ENCODE peak calls at places on chromosomes 13 and 19, in four cellular contexts. N is GM12878, Z is HepG2, H is K562. P is an unnamed sample.

GRCh38 chr19:57096640-57097361 is 23.0 kb upstream of the USP29 start:
- DNase-seq in N (no peak), Z (peak; percentile 75), H (no peak), P (no peak)

GRCh38 chr13:113207890-113208423 is 512 bp downstream of the PCID2 start:
- DNase-seq in N (no peak), Z (peak; percentile 26), H (peak; percentile 45), P (no peak)

GRCh38 chr13:98278068-98278619 is 101.1 kb upstream of the RNF113B start:
- DNase-seq in N (no peak), Z (no peak), H (no peak), P (no peak)

GRCh38 chr19:806815-807421 is 9.7 kb downstream of the PTBP1 start:
- DNase-seq in N (no peak), Z (no peak), H (no peak), P (peak; percentile 44)

GRCh38 chr13:27968316-27969072 is 621 bp downstream of the CDX2 start:
- DNase-seq in N (no peak), Z (no peak), H (no peak), P (peak; percentile 33)

GRCh38 chr13:113887700-113888201 is 23.9 kb upstream of the GAS6 start:
- DNase-seq in N (no peak), Z (no peak), H (no peak), P (no peak)

GRCh38 chr13:77544365-77544764 is 8.9 kb downstream of the SCEL start:
- DNase-seq in N (no peak), Z (no peak), H (no peak), P (peak; percentile 16)

GRCh38 chr13:91165758-91166157 is 181.7 kb upstream of the MIR17HG start:
- DNase-seq in N (no peak), Z (no peak), H (no peak), P (no peak)

GRCh38 chr19:53082929-53083328 is 20.3 kb downstream of the ZNF160 start:
- DNase-seq in N (no peak), Z (no peak), H (no peak), P (no peak)

DNA sequence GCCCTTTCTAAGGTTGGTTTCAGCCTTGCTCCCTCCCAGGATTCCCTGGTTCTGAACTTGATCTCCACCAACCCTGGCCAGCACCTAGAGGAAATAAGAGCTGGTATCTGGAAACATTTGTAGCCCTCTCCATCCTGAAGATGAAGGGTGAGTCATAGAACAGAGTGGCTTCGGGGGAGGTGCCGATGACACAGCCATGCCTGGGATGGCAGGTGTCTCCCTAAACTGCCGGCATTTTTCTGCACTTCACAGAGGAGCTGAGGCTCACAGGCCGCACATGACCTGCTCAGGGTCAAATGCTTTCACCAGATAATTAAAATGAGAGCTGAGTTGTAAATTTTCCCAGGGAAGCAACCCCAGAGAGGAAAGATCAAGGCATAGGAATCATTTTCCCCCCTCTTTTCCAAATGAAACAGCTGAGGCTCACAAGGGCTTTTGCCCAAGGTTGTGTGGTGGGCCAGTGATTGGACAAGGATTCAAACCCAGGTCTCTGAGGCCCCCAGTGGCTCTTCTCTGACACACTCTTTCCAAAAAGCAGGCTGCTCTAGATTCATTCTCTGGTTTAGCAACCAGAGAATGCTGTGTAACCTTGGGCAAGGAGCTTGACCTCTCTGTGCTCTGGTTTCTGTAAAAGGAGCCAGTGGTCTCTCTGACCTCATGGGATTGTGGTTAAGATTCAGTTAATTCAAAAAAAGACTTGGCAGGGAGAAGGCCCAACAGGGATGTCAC is 1.2 kb upstream of the SLC25A42 start:
- DNase-seq in N (no peak), Z (peak; percentile 30), H (peak; percentile 86), P (no peak)
- TF ChIP-seq NFIC in N (no peak), Z (no peak), H (no peak), P (no peak)

GRCh38 chr13:36377822-36378480 is 31.8 kb upstream of the SPART start:
- DNase-seq in N (no peak), Z (no peak), H (no peak), P (peak; percentile 22)

GRCh38 chr13:36385471-36385870 is 39.3 kb upstream of the SPART start:
- DNase-seq in N (no peak), Z (no peak), H (no peak), P (no peak)

DNA sequence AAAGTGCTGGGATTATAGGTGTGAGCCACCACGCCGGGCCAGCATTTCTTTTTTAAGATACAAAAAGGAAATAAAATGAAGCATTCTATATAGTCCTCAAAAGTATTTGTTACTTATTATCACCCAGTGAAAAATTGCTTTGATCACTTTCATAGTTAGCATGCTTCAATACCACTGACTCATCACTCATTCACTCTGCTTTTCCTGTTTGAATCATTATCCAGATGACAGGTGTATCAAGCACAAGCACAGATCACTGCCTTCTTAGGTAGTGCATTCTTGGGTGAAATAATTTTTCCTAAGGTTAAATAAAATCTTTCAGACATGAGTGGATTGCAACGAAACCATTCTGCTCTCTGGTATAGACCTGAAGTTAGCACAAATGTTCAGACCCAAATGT is 35.8 kb upstream of the SPART start:
- DNase-seq in N (no peak), Z (no peak), H (no peak), P (no peak)
- TF ChIP-seq RAD21 in N (no peak), Z (no peak), H (no peak), P (no peak)

GRCh38 chr19:29578349-29578748 is 27.7 kb upstream of the POP4 start:
- DNase-seq in N (no peak), Z (no peak), H (no peak), P (no peak)
- TF ChIP-seq YY1 in N (no peak), Z (no peak), H (no peak), P (no peak)

GRCh38 chr13:75365724-75366173 is 116.2 kb downstream of the TBC1D4 start:
- DNase-seq in N (peak; percentile 78), Z (no peak), H (peak; percentile 24), P (no peak)
- TF ChIP-seq NFIC in N (peak; percentile 90), Z (no peak), H (no peak), P (peak; percentile 50)

GRCh38 chr19:1929051-1929742 is 11.8 kb upstream of the CSNK1G2 start:
- DNase-seq in N (no peak), Z (peak; percentile 65), H (peak; percentile 86), P (peak; percentile 93)
- TF ChIP-seq RAD21 in N (peak; percentile 89), Z (peak; percentile 80), H (peak; percentile 85), P (peak; percentile 69)

DNA sequence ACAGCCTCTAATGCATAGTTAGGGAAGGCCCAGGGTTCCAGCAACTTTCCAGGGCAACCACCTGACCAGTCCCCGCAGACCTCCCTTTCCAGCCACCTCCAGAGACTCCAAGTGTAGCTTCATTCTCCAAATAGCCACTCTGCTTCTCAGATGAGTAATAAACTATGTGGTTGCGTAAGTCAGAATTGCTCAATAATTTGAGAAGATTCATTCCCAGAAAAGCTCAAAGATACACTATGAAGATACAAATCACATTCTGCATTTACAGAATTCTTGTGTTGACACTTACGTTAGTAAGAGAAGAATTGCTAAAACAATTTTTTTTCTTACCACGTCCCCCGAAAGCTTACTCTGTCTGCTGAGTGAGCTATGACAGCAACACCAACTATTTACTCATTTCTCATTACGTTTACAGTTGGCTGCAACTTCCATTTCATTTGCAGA is 8.2 kb upstream of the LATS2 start:
- DNase-seq in N (no peak), Z (peak; percentile 63), H (no peak), P (no peak)
- TF ChIP-seq YY1 in N (no peak), Z (no peak), H (no peak), P (no peak)

GRCh38 chr19:45444318-45445041 is 20.8 kb upstream of the ERCC1 start:
- DNase-seq in N (no peak), Z (peak; percentile 80), H (peak; percentile 97), P (peak; percentile 95)
- TF ChIP-seq NFIC in N (no peak), Z (no peak), H (no peak), P (no peak)

DNA sequence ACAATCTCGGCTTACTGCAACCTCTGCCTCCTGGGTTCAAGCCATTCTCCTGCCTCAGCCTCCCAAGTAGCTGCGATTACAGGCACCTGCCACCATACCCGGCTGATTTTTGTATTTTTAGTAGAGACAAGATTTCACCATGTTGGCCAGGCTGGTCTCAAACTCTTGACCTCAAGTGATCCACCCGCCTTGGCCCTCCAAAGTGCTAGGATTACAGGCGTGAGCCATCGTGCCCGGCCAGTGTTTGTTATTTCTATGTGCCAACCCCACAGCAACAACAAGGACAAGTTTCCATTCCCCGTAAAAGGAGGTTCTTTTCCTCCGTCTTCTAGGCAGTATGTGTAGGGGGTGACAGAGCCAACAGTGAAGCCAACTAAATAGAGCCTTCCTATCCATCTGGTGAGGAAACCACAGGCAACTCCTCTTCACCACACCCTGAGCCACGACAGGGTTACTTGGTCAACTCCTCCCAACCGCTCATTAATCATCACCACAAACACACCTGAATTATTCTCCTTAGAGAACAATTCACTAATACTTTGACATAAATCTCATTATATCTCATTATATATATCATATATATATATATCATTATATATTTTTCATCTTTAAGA is 25.5 kb downstream of the FOXO1 start:
- DNase-seq in N (no peak), Z (no peak), H (no peak), P (no peak)
- TF ChIP-seq RAD21 in N (no peak), Z (no peak), H (no peak), P (no peak)

DNA sequence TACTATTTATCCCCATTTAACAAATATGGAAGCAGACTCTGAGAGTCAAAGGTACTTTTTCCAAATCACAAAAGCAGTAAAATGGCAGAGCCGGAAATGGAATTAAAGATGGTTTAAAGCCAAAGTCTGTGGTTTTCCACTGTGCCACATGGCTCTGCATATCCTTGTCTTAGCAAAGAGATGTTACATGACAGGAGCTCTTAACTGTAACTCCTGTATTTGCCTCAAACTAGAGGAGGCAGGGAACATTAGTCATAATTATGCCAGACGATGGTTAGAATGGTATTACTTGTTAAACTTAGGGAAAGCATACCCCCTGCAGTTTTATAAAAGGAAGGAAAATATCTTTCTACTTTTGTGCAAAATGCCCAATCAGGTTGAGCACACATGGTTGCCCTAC is 41.8 kb upstream of the MAB21L1 start:
- DNase-seq in N (no peak), Z (no peak), H (no peak), P (no peak)
- TF ChIP-seq YY1 in N (no peak), Z (no peak), H (no peak), P (no peak)

DNA sequence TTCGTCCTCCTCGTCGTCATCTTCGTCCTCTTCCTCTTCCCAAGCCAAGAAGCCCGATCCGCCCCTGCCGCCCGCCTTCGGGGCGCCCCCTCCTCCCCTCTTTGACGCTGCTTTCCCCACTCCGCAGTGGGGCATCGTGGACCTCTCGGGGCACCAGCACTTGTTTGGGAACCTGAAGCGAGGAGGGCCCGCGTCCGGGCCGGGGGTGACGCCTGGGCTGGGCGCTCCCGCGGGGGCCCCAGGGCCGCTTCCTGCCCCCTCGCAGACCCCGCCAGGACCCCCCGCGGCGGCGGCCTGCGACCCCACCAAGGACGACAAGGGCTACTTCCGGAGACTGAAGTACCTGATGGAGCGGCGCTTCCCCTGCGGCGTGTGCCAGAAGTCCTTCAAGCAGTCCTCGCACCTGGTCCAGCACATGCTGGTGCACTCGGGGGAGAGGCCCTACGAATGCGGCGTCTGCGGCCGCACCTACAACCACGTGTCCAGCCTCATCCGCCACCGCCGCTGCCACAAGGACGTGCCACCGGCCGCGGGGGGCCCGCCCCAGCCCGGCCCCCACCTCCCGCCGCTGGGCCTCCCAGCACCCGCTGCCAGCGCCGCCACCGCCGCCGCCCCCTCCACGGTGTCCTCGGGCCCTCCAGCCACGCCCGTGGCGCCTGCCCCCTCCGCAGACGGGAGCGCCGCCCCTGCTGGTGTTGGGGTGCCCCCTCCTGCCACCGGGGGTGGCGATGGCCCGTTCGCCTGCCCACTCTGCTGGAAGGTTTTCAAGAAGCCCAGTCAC is 8.7 kb downstream of the ZNF865 start:
- DNase-seq in N (no peak), Z (no peak), H (no peak), P (peak; percentile 26)
- TF ChIP-seq NFIC in N (no peak), Z (no peak), H (no peak), P (no peak)

P was measured in SK-N-SH.